ENCODE peak calls at places on chromosomes 16 and 17, in eight cellular contexts. T is activated T-cell treated with anti-CD3 and anti-CD28 coated beads, Interleukin-2, amount 50 U/mL, for 4 hours; F is K562; D is Right ventricle myocardium superior; P is effector memory CD8-positive, alpha-beta T cell; M is activated naive CD8-positive, alpha-beta T cell treated with anti-CD3 and anti-CD28 coated beads, Interleukin-2, amount 50 U/mL, for 24 hours; W is natural killer cell; J is sciatic nerve. Y is an unnamed sample.

GRCh38 chr17:72719582-72720493 is 372.6 kb downstream of the SLC39A11 start:
- ATAC-seq in F (no peak), P (peak; percentile 90), M (peak; percentile 92), T (peak; percentile 81), W (peak; percentile 75), J (no peak), D (no peak), Y (peak; percentile 93)

GRCh38 chr16:85491798-85492616 is 121.1 kb upstream of the GSE1 start:
- ATAC-seq in D (peak; percentile 94), W (no peak), P (no peak), J (peak; percentile 45), F (peak; percentile 20), M (no peak), T (no peak), Y (no peak)

GRCh38 chr16:14097182-14097951 is 26.2 kb downstream of the MRTFB start:
- ATAC-seq in T (no peak), J (no peak), D (peak; percentile 39), P (no peak), W (no peak), F (no peak), M (no peak), Y (no peak)

GRCh38 chr17:1434150-1434549 is 21.9 kb downstream of the CRK start:
- ATAC-seq in W (no peak), M (no peak), P (no peak), T (no peak), D (peak; percentile 30), J (no peak), F (no peak), Y (no peak)

GRCh38 chr17:3750926-3751325 is 27.2 kb downstream of the HASPIN start:
- ATAC-seq in J (no peak), P (peak; percentile 73), W (no peak), D (no peak), F (no peak), M (peak; percentile 74), T (peak; percentile 44), Y (peak; percentile 74)

GRCh38 chr16:1014771-1015495 is 33.4 kb downstream of the SOX8 start:
- ATAC-seq in J (peak; percentile 60), D (peak; percentile 42), M (peak; percentile 5), F (no peak), T (no peak), W (no peak), P (no peak), Y (no peak)

GRCh38 chr16:57830890-57831484 is 28.7 kb upstream of the KIFC3 start:
- ATAC-seq in M (no peak), F (no peak), J (no peak), D (no peak), W (no peak), P (no peak), T (no peak), Y (no peak)

GRCh38 chr17:59093702-59094231 is 12.9 kb downstream of the TRIM37 start:
- ATAC-seq in M (no peak), P (no peak), T (no peak), D (peak; percentile 79), J (peak; percentile 92), F (peak; percentile 48), W (no peak), Y (no peak)

Y was measured in activated T-helper 17 cell treated with anti-CD3 and anti-CD28 coated beads, Interleukin-2, amount 50 U/mL, for 72 hours.